ENCODE peak calls at places on chromosomes 7 and 10, in nine cellular contexts. U is naive B cell, E is NCI-H2107, T is fibroblast of pulmonary artery, R is hippocampal formation, P is GDM1, Q is Calu3, K is endodermal cell, A is AG04449. H is an unnamed sample.

GRCh38 chr7:44580945-44581344 is 1.1 kb downstream of the TMED4 start:
- DNase-seq in U (no peak), E (no peak), T (no peak), R (no peak), P (no peak), Q (no peak), K (no peak), A (no peak), H (no peak)

GRCh38 chr10:15704581-15704968 is 15.1 kb downstream of the ITGA8 start:
- DNase-seq in U (no peak), E (no peak), T (no peak), R (no peak), P (no peak), Q (no peak), K (no peak), A (no peak), H (no peak)

GRCh38 chr7:3217166-3217565 is 83.9 kb upstream of the SDK1 start:
- DNase-seq in U (no peak), E (no peak), T (peak; percentile 74), R (no peak), P (no peak), Q (peak; percentile 58), K (no peak), A (no peak), H (no peak)

GRCh38 chr7:85469446-85469970 is 282.7 kb upstream of the SEMA3D start:
- DNase-seq in U (no peak), E (no peak), T (peak; percentile 8), R (no peak), P (no peak), Q (no peak), K (no peak), A (peak; percentile 16), H (no peak)

GRCh38 chr7:40095695-40096327 is 38.6 kb downstream of the MPLKIP start:
- DNase-seq in U (no peak), E (no peak), T (no peak), R (no peak), P (no peak), Q (no peak), K (no peak), A (no peak), H (no peak)

GRCh38 chr7:69412331-69413146 is 185.7 kb upstream of the AUTS2 start:
- DNase-seq in U (no peak), E (no peak), T (peak; percentile 1), R (peak; percentile 9), P (peak; percentile 79), Q (no peak), K (no peak), A (no peak), H (peak; percentile 51)

GRCh38 chr7:132232394-132232793 is 343.9 kb downstream of the PLXNA4 start:
- DNase-seq in U (no peak), E (no peak), T (no peak), R (no peak), P (no peak), Q (no peak), K (no peak), A (no peak), H (no peak)

GRCh38 chr10:3398825-3399646 is 226.5 kb upstream of the PITRM1 start:
- DNase-seq in U (no peak), E (no peak), T (peak; percentile 7), R (peak; percentile 65), P (no peak), Q (no peak), K (no peak), A (no peak), H (no peak)

GRCh38 chr10:131126321-131127121 is 185.0 kb downstream of the TCERG1L start:
- DNase-seq in U (no peak), E (no peak), T (no peak), R (no peak), P (no peak), Q (no peak), K (peak; percentile 64), A (no peak), H (no peak)

GRCh38 chr10:97818572-97818971 is 31.1 kb upstream of the GOLGA7B start:
- DNase-seq in U (no peak), E (no peak), T (no peak), R (no peak), P (no peak), Q (no peak), K (no peak), A (no peak), H (no peak)

GRCh38 chr10:70838270-70838669 is 22.5 kb downstream of the SGPL1 start:
- DNase-seq in U (no peak), E (no peak), T (no peak), R (no peak), P (no peak), Q (no peak), K (no peak), A (no peak), H (no peak)

GRCh38 chr10:13834581-13835286 is 248.0 kb downstream of the PRPF18 start:
- DNase-seq in U (no peak), E (no peak), T (peak; percentile 58), R (no peak), P (no peak), Q (no peak), K (peak; percentile 60), A (no peak), H (no peak)

GRCh38 chr7:455110-455928 is 64.3 kb downstream of the PDGFA start:
- DNase-seq in U (no peak), E (no peak), T (peak; percentile 74), R (no peak), P (no peak), Q (peak; percentile 92), K (no peak), A (no peak), H (no peak)

GRCh38 chr10:101310528-101311439 is 43.2 kb upstream of the BTRC start:
- DNase-seq in U (no peak), E (no peak), T (no peak), R (no peak), P (no peak), Q (no peak), K (peak; percentile 93), A (no peak), H (no peak)

GRCh38 chr7:117468174-117468573 is 11.7 kb upstream of the CFTR start:
- DNase-seq in U (no peak), E (no peak), T (no peak), R (no peak), P (no peak), Q (no peak), K (no peak), A (no peak), H (no peak)

GRCh38 chr10:19811517-19811916 is 4.7 kb upstream of the PLXDC2 start:
- DNase-seq in U (no peak), E (no peak), T (peak; percentile 50), R (peak; percentile 15), P (no peak), Q (no peak), K (peak; percentile 67), A (no peak), H (no peak)

GRCh38 chr7:2040201-2040892 is 192.4 kb downstream of the MAD1L1 start:
- DNase-seq in U (no peak), E (no peak), T (no peak), R (no peak), P (no peak), Q (no peak), K (no peak), A (no peak), H (no peak)

GRCh38 chr7:157032128-157032527 is 21.7 kb upstream of the MNX1 start:
- DNase-seq in U (no peak), E (no peak), T (no peak), R (no peak), P (no peak), Q (no peak), K (no peak), A (no peak), H (no peak)

GRCh38 chr7:28239823-28240204 is 59.2 kb upstream of the JAZF1 start:
- DNase-seq in U (peak; percentile 3), E (no peak), T (no peak), R (no peak), P (no peak), Q (no peak), K (no peak), A (no peak), H (no peak)

GRCh38 chr7:89887489-89887888 is 266.8 kb upstream of the STEAP1 start:
- DNase-seq in U (no peak), E (no peak), T (no peak), R (no peak), P (no peak), Q (no peak), K (peak; percentile 37), A (no peak), H (no peak)

GRCh38 chr7:151255390-151255789 is 6.9 kb upstream of the SMARCD3 start:
- DNase-seq in U (no peak), E (no peak), T (no peak), R (no peak), P (no peak), Q (no peak), K (no peak), A (no peak), H (no peak)

GRCh38 chr7:72504057-72504456 is 91.9 kb upstream of the CALN1 start:
- DNase-seq in U (no peak), E (no peak), T (no peak), R (no peak), P (no peak), Q (no peak), K (peak; percentile 50), A (no peak), H (no peak)

GRCh38 chr10:4830546-4830945 is 4.5 kb downstream of the AKR1E2 start:
- DNase-seq in U (no peak), E (no peak), T (no peak), R (no peak), P (no peak), Q (no peak), K (no peak), A (no peak), H (no peak)

GRCh38 chr7:45690762-45691150 is 116.6 kb downstream of the ADCY1 start:
- DNase-seq in U (no peak), E (no peak), T (no peak), R (no peak), P (no peak), Q (no peak), K (no peak), A (no peak), H (no peak)

GRCh38 chr7:129907122-129907741 is 45.5 kb downstream of the UBE2H start:
- DNase-seq in U (no peak), E (no peak), T (no peak), R (no peak), P (no peak), Q (no peak), K (no peak), A (no peak), H (no peak)

GRCh38 chr7:373818-374705 is 84.1 kb downstream of the FOXL3 start:
- DNase-seq in U (no peak), E (no peak), T (no peak), R (no peak), P (no peak), Q (no peak), K (peak; percentile 40), A (no peak), H (no peak)

GRCh38 chr7:5387711-5388245 is 35.9 kb downstream of the TNRC18 start:
- DNase-seq in U (no peak), E (no peak), T (no peak), R (no peak), P (no peak), Q (no peak), K (peak; percentile 61), A (no peak), H (no peak)

GRCh38 chr10:73228247-73228646 is 18.8 kb downstream of the DNAJC9 start:
- DNase-seq in U (no peak), E (no peak), T (peak; percentile 68), R (no peak), P (no peak), Q (no peak), K (no peak), A (no peak), H (no peak)

GRCh38 chr7:155291045-155291530 is 6.6 kb upstream of the INSIG1 start:
- DNase-seq in U (no peak), E (no peak), T (peak; percentile 39), R (no peak), P (no peak), Q (peak; percentile 77), K (no peak), A (no peak), H (no peak)

GRCh38 chr7:158720107-158720506 is 15.5 kb upstream of the NCAPG2 start:
- DNase-seq in U (no peak), E (no peak), T (no peak), R (no peak), P (no peak), Q (no peak), K (no peak), A (no peak), H (no peak)

GRCh38 chr10:44238212-44238611 is 146.7 kb downstream of the CXCL12 start:
- DNase-seq in U (no peak), E (no peak), T (no peak), R (no peak), P (no peak), Q (no peak), K (no peak), A (no peak), H (no peak)